ENCODE peak calls at places on chromosome 1, in six cellular contexts. One of them, this sample, is unnamed.

GRCh38 chr1:11927866-11928592 is 1.8 kb upstream of the KIAA2013 start:
- DNase-seq in GM20000: no peak
- DNase-seq in naive B cell: no peak
- DNase-seq in Right ventricle myocardium superior: no peak
- DNase-seq in CD8-positive, alpha-beta memory T cell: no peak
- DNase-seq in brain microvascular endothelial cell: no peak
- DNase-seq in this sample: peak

GRCh38 chr1:25080294-25081209 is 150.5 kb upstream of the RUNX3 start:
- DNase-seq in GM20000: no peak
- DNase-seq in naive B cell: no peak
- DNase-seq in Right ventricle myocardium superior: peak
- DNase-seq in CD8-positive, alpha-beta memory T cell: no peak
- DNase-seq in brain microvascular endothelial cell: no peak
- DNase-seq in this sample: peak

GRCh38 chr1:143619851-143620250 is 351.9 kb downstream of the FAM72C start:
- DNase-seq in GM20000: no peak
- DNase-seq in naive B cell: no peak
- DNase-seq in Right ventricle myocardium superior: no peak
- DNase-seq in CD8-positive, alpha-beta memory T cell: no peak
- DNase-seq in brain microvascular endothelial cell: no peak
- DNase-seq in this sample: no peak

GRCh38 chr1:183272390-183272801 is 86.3 kb downstream of the LAMC2 start:
- DNase-seq in GM20000: no peak
- DNase-seq in naive B cell: no peak
- DNase-seq in Right ventricle myocardium superior: no peak
- DNase-seq in CD8-positive, alpha-beta memory T cell: no peak
- DNase-seq in brain microvascular endothelial cell: peak
- DNase-seq in this sample: peak

GRCh38 chr1:41975121-41975520 is 56.4 kb upstream of the HIVEP3 start:
- DNase-seq in GM20000: no peak
- DNase-seq in naive B cell: no peak
- DNase-seq in Right ventricle myocardium superior: no peak
- DNase-seq in CD8-positive, alpha-beta memory T cell: no peak
- DNase-seq in brain microvascular endothelial cell: no peak
- DNase-seq in this sample: peak

GRCh38 chr1:44786138-44786840 is 1.7 kb downstream of the BEST4 start:
- DNase-seq in GM20000: peak
- DNase-seq in naive B cell: peak
- DNase-seq in Right ventricle myocardium superior: peak
- DNase-seq in CD8-positive, alpha-beta memory T cell: peak
- DNase-seq in brain microvascular endothelial cell: peak
- DNase-seq in this sample: no peak

GRCh38 chr1:13702425-13703127 is 2.6 kb downstream of the PRDM2 start:
- DNase-seq in GM20000: peak
- DNase-seq in naive B cell: peak
- DNase-seq in Right ventricle myocardium superior: no peak
- DNase-seq in CD8-positive, alpha-beta memory T cell: peak
- DNase-seq in brain microvascular endothelial cell: no peak
- DNase-seq in this sample: no peak

GRCh38 chr1:153941826-153942725 is 4.4 kb downstream of the DENND4B start:
- DNase-seq in GM20000: no peak
- DNase-seq in naive B cell: no peak
- DNase-seq in Right ventricle myocardium superior: no peak
- DNase-seq in CD8-positive, alpha-beta memory T cell: no peak
- DNase-seq in brain microvascular endothelial cell: no peak
- DNase-seq in this sample: no peak

GRCh38 chr1:180027949-180028445 is 73.4 kb downstream of the CEP350 start:
- DNase-seq in GM20000: no peak
- DNase-seq in naive B cell: no peak
- DNase-seq in Right ventricle myocardium superior: no peak
- DNase-seq in CD8-positive, alpha-beta memory T cell: no peak
- DNase-seq in brain microvascular endothelial cell: peak
- DNase-seq in this sample: peak

GRCh38 chr1:232192781-232193450 is 437.0 kb downstream of the SIPA1L2 start:
- DNase-seq in GM20000: no peak
- DNase-seq in naive B cell: no peak
- DNase-seq in Right ventricle myocardium superior: no peak
- DNase-seq in CD8-positive, alpha-beta memory T cell: no peak
- DNase-seq in brain microvascular endothelial cell: peak
- DNase-seq in this sample: no peak

This sample was measured in RPMI7951.